ENCODE peak calls at places on chromosomes 12 and 14, in nine cellular contexts. One of them, this sample, is unnamed.

GRCh38 chr12:124698211-124698997 is 131.0 kb upstream of the NCOR2 start:
- DNase-seq in NCI-H1417: peak
- DNase-seq in GM06990: no peak
- DNase-seq in naive thymus-derived CD8-positive, alpha-beta T cell: no peak
- DNase-seq in caudate nucleus: peak
- DNase-seq in stimulated activated CD4-positive, alpha-beta T cell treated with anti-CD3 and anti-CD28 coated beads, Interleukin-4, amount 100 ng/mL, for 48 hours: no peak
- DNase-seq in sciatic nerve: no peak
- DNase-seq in activated T-helper 9 cell treated with anti-CD3 and anti-CD28 coated beads, Interleukin-2, amount 50 U/mL, for 16 hours: no peak
- DNase-seq in AG09309: no peak
- DNase-seq in this sample: no peak

GRCh38 chr14:89625208-89625987 is 208.4 kb upstream of the FOXN3 start:
- DNase-seq in NCI-H1417: peak
- DNase-seq in GM06990: no peak
- DNase-seq in naive thymus-derived CD8-positive, alpha-beta T cell: no peak
- DNase-seq in caudate nucleus: no peak
- DNase-seq in stimulated activated CD4-positive, alpha-beta T cell treated with anti-CD3 and anti-CD28 coated beads, Interleukin-4, amount 100 ng/mL, for 48 hours: no peak
- DNase-seq in sciatic nerve: no peak
- DNase-seq in activated T-helper 9 cell treated with anti-CD3 and anti-CD28 coated beads, Interleukin-2, amount 50 U/mL, for 16 hours: no peak
- DNase-seq in AG09309: no peak
- DNase-seq in this sample: no peak

GRCh38 chr12:26823391-26823790 is 9.6 kb downstream of the ITPR2 start:
- DNase-seq in NCI-H1417: no peak
- DNase-seq in GM06990: no peak
- DNase-seq in naive thymus-derived CD8-positive, alpha-beta T cell: no peak
- DNase-seq in caudate nucleus: no peak
- DNase-seq in stimulated activated CD4-positive, alpha-beta T cell treated with anti-CD3 and anti-CD28 coated beads, Interleukin-4, amount 100 ng/mL, for 48 hours: no peak
- DNase-seq in sciatic nerve: no peak
- DNase-seq in activated T-helper 9 cell treated with anti-CD3 and anti-CD28 coated beads, Interleukin-2, amount 50 U/mL, for 16 hours: no peak
- DNase-seq in AG09309: no peak
- DNase-seq in this sample: peak

GRCh38 chr14:42140001-42140400 is 533.3 kb downstream of the LRFN5 start:
- DNase-seq in NCI-H1417: no peak
- DNase-seq in GM06990: no peak
- DNase-seq in naive thymus-derived CD8-positive, alpha-beta T cell: no peak
- DNase-seq in caudate nucleus: no peak
- DNase-seq in stimulated activated CD4-positive, alpha-beta T cell treated with anti-CD3 and anti-CD28 coated beads, Interleukin-4, amount 100 ng/mL, for 48 hours: no peak
- DNase-seq in sciatic nerve: no peak
- DNase-seq in activated T-helper 9 cell treated with anti-CD3 and anti-CD28 coated beads, Interleukin-2, amount 50 U/mL, for 16 hours: no peak
- DNase-seq in AG09309: no peak
- DNase-seq in this sample: no peak

GRCh38 chr14:75229923-75230792 is 48.5 kb upstream of the FOS start:
- DNase-seq in NCI-H1417: no peak
- DNase-seq in GM06990: peak
- DNase-seq in naive thymus-derived CD8-positive, alpha-beta T cell: peak
- DNase-seq in caudate nucleus: no peak
- DNase-seq in stimulated activated CD4-positive, alpha-beta T cell treated with anti-CD3 and anti-CD28 coated beads, Interleukin-4, amount 100 ng/mL, for 48 hours: no peak
- DNase-seq in sciatic nerve: no peak
- DNase-seq in activated T-helper 9 cell treated with anti-CD3 and anti-CD28 coated beads, Interleukin-2, amount 50 U/mL, for 16 hours: peak
- DNase-seq in AG09309: no peak
- DNase-seq in this sample: peak

GRCh38 chr12:44847888-44848770 is 28.0 kb downstream of the NELL2 start:
- DNase-seq in NCI-H1417: no peak
- DNase-seq in GM06990: peak
- DNase-seq in naive thymus-derived CD8-positive, alpha-beta T cell: peak
- DNase-seq in caudate nucleus: no peak
- DNase-seq in stimulated activated CD4-positive, alpha-beta T cell treated with anti-CD3 and anti-CD28 coated beads, Interleukin-4, amount 100 ng/mL, for 48 hours: no peak
- DNase-seq in sciatic nerve: no peak
- DNase-seq in activated T-helper 9 cell treated with anti-CD3 and anti-CD28 coated beads, Interleukin-2, amount 50 U/mL, for 16 hours: peak
- DNase-seq in AG09309: no peak
- DNase-seq in this sample: no peak

GRCh38 chr12:114625294-114625851 is 58.6 kb downstream of the TBX3 start:
- DNase-seq in NCI-H1417: peak
- DNase-seq in GM06990: no peak
- DNase-seq in naive thymus-derived CD8-positive, alpha-beta T cell: peak
- DNase-seq in caudate nucleus: no peak
- DNase-seq in stimulated activated CD4-positive, alpha-beta T cell treated with anti-CD3 and anti-CD28 coated beads, Interleukin-4, amount 100 ng/mL, for 48 hours: peak
- DNase-seq in sciatic nerve: no peak
- DNase-seq in activated T-helper 9 cell treated with anti-CD3 and anti-CD28 coated beads, Interleukin-2, amount 50 U/mL, for 16 hours: no peak
- DNase-seq in AG09309: peak
- DNase-seq in this sample: peak

GRCh38 chr12:117333331-117334000 is 28.0 kb downstream of the NOS1 start:
- DNase-seq in NCI-H1417: no peak
- DNase-seq in GM06990: no peak
- DNase-seq in naive thymus-derived CD8-positive, alpha-beta T cell: no peak
- DNase-seq in caudate nucleus: no peak
- DNase-seq in stimulated activated CD4-positive, alpha-beta T cell treated with anti-CD3 and anti-CD28 coated beads, Interleukin-4, amount 100 ng/mL, for 48 hours: no peak
- DNase-seq in sciatic nerve: no peak
- DNase-seq in activated T-helper 9 cell treated with anti-CD3 and anti-CD28 coated beads, Interleukin-2, amount 50 U/mL, for 16 hours: no peak
- DNase-seq in AG09309: no peak
- DNase-seq in this sample: no peak

GRCh38 chr12:53952871-53953734 is 1.6 kb upstream of the HOXC12 start:
- DNase-seq in NCI-H1417: no peak
- DNase-seq in GM06990: no peak
- DNase-seq in naive thymus-derived CD8-positive, alpha-beta T cell: no peak
- DNase-seq in caudate nucleus: no peak
- DNase-seq in stimulated activated CD4-positive, alpha-beta T cell treated with anti-CD3 and anti-CD28 coated beads, Interleukin-4, amount 100 ng/mL, for 48 hours: no peak
- DNase-seq in sciatic nerve: no peak
- DNase-seq in activated T-helper 9 cell treated with anti-CD3 and anti-CD28 coated beads, Interleukin-2, amount 50 U/mL, for 16 hours: no peak
- DNase-seq in AG09309: no peak
- DNase-seq in this sample: peak

GRCh38 chr12:65492997-65493892 is 214.8 kb downstream of the MSRB3 start:
- DNase-seq in NCI-H1417: no peak
- DNase-seq in GM06990: no peak
- DNase-seq in naive thymus-derived CD8-positive, alpha-beta T cell: no peak
- DNase-seq in caudate nucleus: no peak
- DNase-seq in stimulated activated CD4-positive, alpha-beta T cell treated with anti-CD3 and anti-CD28 coated beads, Interleukin-4, amount 100 ng/mL, for 48 hours: no peak
- DNase-seq in sciatic nerve: no peak
- DNase-seq in activated T-helper 9 cell treated with anti-CD3 and anti-CD28 coated beads, Interleukin-2, amount 50 U/mL, for 16 hours: no peak
- DNase-seq in AG09309: no peak
- DNase-seq in this sample: no peak

GRCh38 chr12:11174022-11174421 is 3.0 kb downstream of the SMIM10L1 start:
- DNase-seq in NCI-H1417: no peak
- DNase-seq in GM06990: no peak
- DNase-seq in naive thymus-derived CD8-positive, alpha-beta T cell: no peak
- DNase-seq in caudate nucleus: no peak
- DNase-seq in stimulated activated CD4-positive, alpha-beta T cell treated with anti-CD3 and anti-CD28 coated beads, Interleukin-4, amount 100 ng/mL, for 48 hours: no peak
- DNase-seq in sciatic nerve: no peak
- DNase-seq in activated T-helper 9 cell treated with anti-CD3 and anti-CD28 coated beads, Interleukin-2, amount 50 U/mL, for 16 hours: no peak
- DNase-seq in AG09309: no peak
- DNase-seq in this sample: no peak

GRCh38 chr14:75822522-75823288 is 159.1 kb downstream of the TGFB3 start:
- DNase-seq in NCI-H1417: no peak
- DNase-seq in GM06990: no peak
- DNase-seq in naive thymus-derived CD8-positive, alpha-beta T cell: no peak
- DNase-seq in caudate nucleus: no peak
- DNase-seq in stimulated activated CD4-positive, alpha-beta T cell treated with anti-CD3 and anti-CD28 coated beads, Interleukin-4, amount 100 ng/mL, for 48 hours: no peak
- DNase-seq in sciatic nerve: no peak
- DNase-seq in activated T-helper 9 cell treated with anti-CD3 and anti-CD28 coated beads, Interleukin-2, amount 50 U/mL, for 16 hours: no peak
- DNase-seq in AG09309: peak
- DNase-seq in this sample: peak

GRCh38 chr14:32601908-32602307 is 272.8 kb downstream of the AKAP6 start:
- DNase-seq in NCI-H1417: no peak
- DNase-seq in GM06990: no peak
- DNase-seq in naive thymus-derived CD8-positive, alpha-beta T cell: no peak
- DNase-seq in caudate nucleus: no peak
- DNase-seq in stimulated activated CD4-positive, alpha-beta T cell treated with anti-CD3 and anti-CD28 coated beads, Interleukin-4, amount 100 ng/mL, for 48 hours: no peak
- DNase-seq in sciatic nerve: no peak
- DNase-seq in activated T-helper 9 cell treated with anti-CD3 and anti-CD28 coated beads, Interleukin-2, amount 50 U/mL, for 16 hours: no peak
- DNase-seq in AG09309: no peak
- DNase-seq in this sample: no peak